ENCODE peak calls at places on chromosome 16, in five cellular contexts. N is fibroblast of lung, S is H1, R is mammary epithelial cell, Z is GM23248. Y is an unnamed sample.

GRCh38 chr16:23952128-23953041 is 116.6 kb downstream of the PRKCB start:
- DNase-seq in S (no peak), R (no peak), N (peak; percentile 18), Z (no peak), Y (peak; percentile 79)

GRCh38 chr16:17548825-17549224 is 78.1 kb upstream of the XYLT1 start:
- DNase-seq in S (no peak), N (no peak), Z (no peak), R (no peak), Y (no peak)

GRCh38 chr16:85151603-85152413 is 39.5 kb upstream of the CIBAR2 start:
- DNase-seq in R (peak; percentile 76), Z (peak; percentile 86), N (peak; percentile 83), S (no peak), Y (no peak)

GRCh38 chr16:52561910-52562741 is 15.2 kb upstream of the TOX3 start:
- DNase-seq in R (no peak), Z (no peak), S (no peak), N (no peak), Y (no peak)

GRCh38 chr16:73171901-73172619 is 124.1 kb upstream of the ZFHX3 start:
- DNase-seq in S (no peak), Z (no peak), N (no peak), R (no peak), Y (no peak)

GRCh38 chr16:24540575-24541240 is 1.3 kb downstream of the RBBP6 start:
- DNase-seq in R (peak; percentile 37), Z (peak; percentile 55), S (no peak), N (peak; percentile 16), Y (no peak)

GRCh38 chr16:68995011-68995504 is 110.4 kb upstream of the HAS3 start:
- DNase-seq in S (peak; percentile 31), Z (peak; percentile 69), N (peak; percentile 64), R (peak; percentile 98), Y (no peak)

GRCh38 chr16:27273330-27273669 is 4.7 kb upstream of the NSMCE1 start:
- DNase-seq in N (no peak), R (no peak), Z (no peak), S (no peak), Y (no peak)

GRCh38 chr16:627458-628239 is 3.1 kb upstream of the WFIKKN1 start:
- DNase-seq in S (no peak), R (no peak), Z (peak; percentile 58), N (no peak), Y (no peak)

GRCh38 chr16:83002351-83003334 is 375.9 kb downstream of the CDH13 start:
- DNase-seq in Z (peak; percentile 28), R (no peak), S (no peak), N (peak; percentile 65), Y (no peak)

GRCh38 chr16:80027007-80027965 is 426.7 kb upstream of the MAF start:
- DNase-seq in R (peak; percentile 99), S (peak; percentile 78), N (peak; percentile 97), Z (peak; percentile 88), Y (no peak)

GRCh38 chr16:80652441-80652840 is 111.6 kb downstream of the DYNLRB2 start:
- DNase-seq in R (no peak), S (no peak), N (no peak), Z (no peak), Y (no peak)

GRCh38 chr16:81238296-81239011 is at the start of gene BCO1:
- DNase-seq in R (peak; percentile 60), Z (peak; percentile 68), S (no peak), N (peak; percentile 78), Y (no peak)

GRCh38 chr16:48622456-48623303 is 12.7 kb upstream of the N4BP1 start:
- DNase-seq in Z (no peak), R (peak; percentile 54), N (no peak), S (no peak), Y (no peak)

GRCh38 chr16:27690604-27691003 is 140.7 kb downstream of the KATNIP start:
- DNase-seq in N (peak; percentile 14), R (no peak), Z (peak; percentile 42), S (no peak), Y (no peak)

GRCh38 chr16:79605999-79606398 is 5.5 kb upstream of the MAF start:
- DNase-seq in Z (peak; percentile 56), R (peak; percentile 80), N (peak; percentile 58), S (no peak), Y (no peak)

GRCh38 chr16:50996166-50996565 is 154.9 kb downstream of the SALL1 start:
- DNase-seq in S (no peak), N (no peak), R (no peak), Z (no peak), Y (no peak)

GRCh38 chr16:30030011-30030685 is 923 bp downstream of the TLCD3B start:
- DNase-seq in Z (no peak), N (no peak), R (no peak), S (no peak), Y (no peak)

GRCh38 chr16:50096791-50097190 is 31.0 kb downstream of the HEATR3 start:
- DNase-seq in R (peak; percentile 29), N (peak; percentile 81), Z (peak; percentile 88), S (no peak), Y (no peak)

GRCh38 chr16:31519746-31520145 is 8.0 kb upstream of the AHSP start:
- DNase-seq in Z (no peak), N (no peak), R (no peak), S (no peak), Y (no peak)

GRCh38 chr16:3089717-3090592 is 9.1 kb downstream of the ZSCAN10 start:
- DNase-seq in Z (no peak), R (no peak), N (no peak), S (no peak), Y (no peak)

GRCh38 chr16:71676236-71676635 is 48.3 kb downstream of the PHLPP2 start:
- DNase-seq in N (no peak), S (no peak), Z (no peak), R (no peak), Y (no peak)

GRCh38 chr16:56192644-56192960 is 1.3 kb downstream of the GNAO1 start:
- DNase-seq in N (no peak), Z (no peak), R (no peak), S (no peak), Y (no peak)

GRCh38 chr16:56190903-56191806 is at the start of gene GNAO1:
- DNase-seq in R (peak; percentile 42), N (peak; percentile 56), S (no peak), Z (peak; percentile 62), Y (no peak)

GRCh38 chr16:56189990-56190902 is 1.0 kb upstream of the GNAO1 start:
- DNase-seq in S (no peak), N (no peak), Z (peak; percentile 13), R (no peak), Y (no peak)

GRCh38 chr16:56192971-56193936 is 2.0 kb downstream of the GNAO1 start:
- DNase-seq in S (no peak), Z (no peak), R (no peak), N (no peak), Y (no peak)

DNA sequence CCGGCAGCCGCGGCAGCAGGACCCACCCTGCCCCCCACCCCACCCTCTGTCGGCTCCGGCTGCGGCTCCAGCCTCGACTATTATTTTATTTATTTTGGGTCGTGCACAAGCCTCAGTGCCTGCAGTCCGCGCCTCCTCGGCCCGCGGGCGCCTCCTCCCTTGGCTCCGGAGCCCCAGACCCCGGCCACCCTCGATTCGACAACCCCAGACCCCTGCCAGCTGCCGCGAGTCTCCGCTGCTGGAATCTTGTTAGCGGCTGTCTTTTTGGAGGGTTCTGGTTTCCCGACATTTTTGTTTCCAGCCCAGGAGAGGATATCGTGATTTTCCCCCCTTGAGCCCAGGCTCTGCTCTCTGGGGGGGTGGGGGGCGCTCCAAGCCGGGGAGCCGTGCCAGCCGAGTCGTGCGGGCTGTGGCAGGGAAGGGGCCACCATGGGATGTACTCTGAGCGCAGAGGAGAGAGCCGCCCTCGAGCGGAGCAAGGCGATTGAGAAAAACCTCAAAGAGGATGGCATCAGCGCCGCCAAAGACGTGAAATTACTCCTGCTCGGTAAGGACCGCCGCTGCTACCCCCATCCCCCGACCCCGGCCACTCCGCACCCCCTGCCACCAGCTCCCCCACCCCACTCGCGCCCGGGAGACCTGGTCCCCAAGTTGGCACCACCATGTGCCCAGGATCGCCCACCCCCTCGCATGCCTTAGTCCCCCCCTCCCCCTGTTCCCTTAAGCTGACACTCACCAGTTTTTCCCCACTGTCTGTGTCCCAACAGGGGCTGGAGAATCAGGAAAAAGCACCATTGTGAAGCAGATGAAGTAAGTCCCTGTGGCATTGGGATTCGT is 736 bp downstream of the GNAO1 start:
- DNase-seq in N (no peak), R (no peak), Z (no peak), S (no peak), Y (no peak)
- TF ChIP-seq EZH2 in N (no peak), R (no peak), Z (peak; percentile 54), S (no peak), Y (no peak)

GRCh38 chr16:88464447-88465318 is 11.6 kb downstream of the ZFPM1 start:
- DNase-seq in N (peak; percentile 62), R (no peak), Z (no peak), S (no peak), Y (no peak)

GRCh38 chr16:88462396-88462795 is 9.3 kb downstream of the ZFPM1 start:
- DNase-seq in Z (no peak), N (no peak), S (no peak), R (no peak), Y (no peak)

GRCh38 chr16:88461291-88462269 is 8.5 kb downstream of the ZFPM1 start:
- DNase-seq in S (peak; percentile 44), Z (no peak), N (peak; percentile 29), R (no peak), Y (no peak)

GRCh38 chr16:88465387-88465983 is 12.4 kb downstream of the ZFPM1 start:
- DNase-seq in R (no peak), S (no peak), N (no peak), Z (no peak), Y (no peak)

DNA sequence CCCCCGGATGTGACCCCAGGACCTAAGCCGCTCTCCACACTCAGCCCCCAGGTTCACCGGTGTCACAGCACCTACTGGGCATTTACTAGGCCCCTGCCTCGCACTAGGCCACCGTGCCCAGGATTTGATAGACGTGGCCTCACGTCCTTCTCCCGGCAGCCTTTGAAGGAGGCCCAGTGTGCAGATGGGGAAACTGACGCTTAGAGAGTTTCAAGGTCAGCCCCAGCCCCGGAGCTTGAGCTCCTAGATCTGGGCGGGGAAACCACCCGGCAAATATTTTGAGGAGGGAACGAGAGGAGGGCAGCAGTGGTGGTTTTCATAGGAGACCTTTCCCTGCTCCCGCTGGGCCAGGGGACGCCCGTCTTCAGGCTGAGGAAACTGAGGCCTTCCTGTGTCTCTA is 10.3 kb downstream of the ZFPM1 start:
- DNase-seq in N (no peak), R (no peak), Z (no peak), S (no peak), Y (no peak)
- H3K9ac ChIP-seq in N (no peak overlapping the region), R (no peak overlapping the region), Z (no peak overlapping the region), S (no peak overlapping the region), Y (no peak overlapping the region)

GRCh38 chr16:54076006-54076504 is 210.5 kb downstream of the IRX3 start:
- DNase-seq in Z (no peak), S (no peak), R (no peak), N (no peak), Y (no peak)
- TF ChIP-seq EZH2 in Z (no peak), S (no peak), R (no peak), N (no peak), Y (no peak)

DNA sequence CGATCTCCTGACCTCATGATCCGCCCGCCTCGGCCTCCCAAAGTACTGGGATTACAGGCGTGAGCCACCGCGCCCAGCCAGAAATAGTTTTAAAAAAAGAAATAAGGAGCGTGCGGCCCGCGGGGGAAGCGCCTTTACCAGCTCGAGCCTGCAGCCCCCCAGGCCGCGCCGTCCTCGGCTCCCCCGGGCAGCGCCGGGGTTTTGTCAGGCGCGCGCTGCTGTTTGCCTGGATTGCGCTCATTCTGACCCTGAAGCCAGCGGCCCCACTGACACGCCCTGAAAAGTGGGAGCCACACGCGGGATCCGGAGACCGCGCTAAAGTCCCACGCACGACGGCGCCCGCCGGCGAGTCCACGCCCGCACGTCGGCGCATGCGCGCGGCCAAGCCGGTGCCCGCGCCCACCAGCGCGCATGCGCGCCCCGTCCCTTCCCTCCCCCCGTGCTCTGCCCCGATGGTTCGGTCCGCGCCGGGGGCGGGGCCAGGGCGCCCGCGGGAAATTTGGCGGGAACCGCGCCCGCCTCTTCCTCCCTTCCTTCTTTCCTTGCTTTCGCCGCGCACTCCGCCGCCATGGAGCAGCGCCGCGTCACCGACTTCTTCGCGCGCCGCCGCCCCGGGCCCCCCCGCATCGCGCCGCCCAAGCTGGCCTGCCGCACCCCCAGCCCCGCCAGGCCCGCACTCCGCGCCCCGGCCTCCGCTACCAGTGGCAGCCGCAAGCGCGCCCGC is at the start of gene CDT1:
- DNase-seq in N (peak; percentile 58), R (peak; percentile 75), Z (peak; percentile 85), S (no peak), Y (no peak)
- H3K9ac ChIP-seq in N (peak within 1 kb of the TSS; percentile 80), R (peak within 1 kb of the TSS; percentile 63), Z (peak within 1 kb of the TSS; percentile 85), S (peak within 1 kb of the TSS; percentile 95), Y (peak within 1 kb of the TSS; percentile 83)